ENCODE peak calls at places on chromosomes 7 and 10, in nine cellular contexts. K is kidney epithelial cell, W is fibroblast of lung, P is GM23338, L is tibial nerve, X is body of pancreas, H is psoas muscle, U is mesenchymal stem cell, A is right atrium auricular region. R is an unnamed sample. For H3K36me3, the result is how much of the 10 kb centered on the place peaks cover.

GRCh38 chr10:72034761-72035160 is 53.6 kb downstream of the SPOCK2 start:
- DNase-seq in K (no peak), W (no peak), P (no peak), L (no peak), X (no peak), H (no peak), U (no peak), A (no peak), R (no peak)

GRCh38 chr10:78523453-78523852 is 489.8 kb downstream of the RPS24 start:
- DNase-seq in K (no peak), W (no peak), P (no peak), L (no peak), X (no peak), H (no peak), U (no peak), A (no peak), R (no peak)

GRCh38 chr10:71346731-71347130 is 27.7 kb downstream of the SLC29A3 start:
- DNase-seq in K (no peak), W (no peak), P (no peak), L (no peak), X (no peak), H (no peak), U (no peak), A (no peak), R (no peak)

GRCh38 chr7:33970566-33970965 is 65.2 kb downstream of the BMPER start:
- DNase-seq in K (no peak), W (no peak), P (no peak), L (peak), X (no peak), H (no peak), U (no peak), A (no peak), R (no peak)

GRCh38 chr10:5413012-5413938 is 918 bp downstream of the NET1 start:
- DNase-seq in K (peak), W (peak), P (peak), L (no peak), X (no peak), H (no peak), U (peak), A (no peak), R (no peak)

GRCh38 chr7:87474533-87475358 is 734 bp downstream of the ABCB4 start:
- DNase-seq in K (peak), W (no peak), P (peak), L (no peak), X (no peak), H (no peak), U (peak), A (no peak), R (peak)

GRCh38 chr7:157405914-157406810 is 69.4 kb downstream of the DNAJB6 start:
- DNase-seq in K (no peak), W (no peak), P (no peak), L (no peak), X (no peak), H (peak), U (no peak), A (no peak), R (no peak)

GRCh38 chr7:24913791-24914464 is 66.0 kb downstream of the OSBPL3 start:
- DNase-seq in K (no peak), W (peak), P (no peak), L (no peak), X (no peak), H (no peak), U (no peak), A (no peak), R (no peak)

GRCh38 chr10:51214897-51215227 is 140.6 kb downstream of the PRKG1 start:
- DNase-seq in K (no peak), W (no peak), P (no peak), L (no peak), X (no peak), H (no peak), U (no peak), A (no peak), R (no peak)

DNA sequence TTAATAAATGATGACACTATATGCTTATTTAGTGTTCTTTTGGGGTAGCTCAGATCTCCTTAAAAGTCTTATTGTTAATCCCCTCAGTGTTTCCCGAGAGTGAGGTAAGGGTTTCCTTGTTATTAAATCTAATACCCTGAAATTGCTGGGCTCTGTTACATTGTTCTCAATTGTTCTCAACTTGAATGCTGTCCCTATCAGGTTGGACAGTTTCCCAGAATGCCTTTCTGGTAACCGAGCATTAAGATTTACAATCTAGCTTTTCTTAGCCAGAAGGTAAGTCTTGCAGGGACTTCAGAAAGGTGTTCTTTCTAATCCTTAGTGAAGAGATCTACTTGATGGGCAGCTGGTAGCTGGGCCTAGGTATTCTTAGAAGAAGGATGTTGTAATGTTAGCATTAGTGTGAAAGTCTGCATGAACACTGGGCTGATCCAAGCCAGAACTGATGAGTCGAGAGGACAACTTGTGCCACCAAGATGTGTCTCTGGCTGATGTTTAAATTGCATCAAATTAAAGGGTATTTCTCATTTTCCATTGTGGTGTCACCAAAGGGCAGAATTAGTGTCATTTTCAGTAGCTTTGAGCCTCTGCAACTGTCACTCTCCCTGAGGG is 89.9 kb downstream of the SND1 start:
- DNase-seq in K (no peak), W (no peak), P (no peak), L (no peak), X (no peak), H (no peak), U (no peak), A (no peak), R (no peak)
- H3K36me3 ChIP-seq in K (under half), W (under half), P (under half), L (under half), X (under half), H (under half), U (under half), A (under half), R (under half)

GRCh38 chr7:30705596-30705995 is 23.3 kb upstream of the CRHR2 start:
- DNase-seq in K (no peak), W (no peak), P (no peak), L (no peak), X (no peak), H (peak), U (no peak), A (no peak), R (no peak)
- H3K4me3 ChIP-seq in K (no peak), W (no peak), P (no peak), L (no peak), X (no peak), H (no peak), U (no peak), A (no peak), R (no peak)

GRCh38 chr7:77655836-77656455 is 40.3 kb upstream of the RSBN1L start:
- DNase-seq in K (no peak), W (no peak), P (no peak), L (no peak), X (no peak), H (no peak), U (no peak), A (no peak), R (no peak)
- H3K36me3 ChIP-seq in K (under half), W (under half), P (under half), L (under half), X (under half), H (under half), U (half or more), A (under half), R (under half)

DNA sequence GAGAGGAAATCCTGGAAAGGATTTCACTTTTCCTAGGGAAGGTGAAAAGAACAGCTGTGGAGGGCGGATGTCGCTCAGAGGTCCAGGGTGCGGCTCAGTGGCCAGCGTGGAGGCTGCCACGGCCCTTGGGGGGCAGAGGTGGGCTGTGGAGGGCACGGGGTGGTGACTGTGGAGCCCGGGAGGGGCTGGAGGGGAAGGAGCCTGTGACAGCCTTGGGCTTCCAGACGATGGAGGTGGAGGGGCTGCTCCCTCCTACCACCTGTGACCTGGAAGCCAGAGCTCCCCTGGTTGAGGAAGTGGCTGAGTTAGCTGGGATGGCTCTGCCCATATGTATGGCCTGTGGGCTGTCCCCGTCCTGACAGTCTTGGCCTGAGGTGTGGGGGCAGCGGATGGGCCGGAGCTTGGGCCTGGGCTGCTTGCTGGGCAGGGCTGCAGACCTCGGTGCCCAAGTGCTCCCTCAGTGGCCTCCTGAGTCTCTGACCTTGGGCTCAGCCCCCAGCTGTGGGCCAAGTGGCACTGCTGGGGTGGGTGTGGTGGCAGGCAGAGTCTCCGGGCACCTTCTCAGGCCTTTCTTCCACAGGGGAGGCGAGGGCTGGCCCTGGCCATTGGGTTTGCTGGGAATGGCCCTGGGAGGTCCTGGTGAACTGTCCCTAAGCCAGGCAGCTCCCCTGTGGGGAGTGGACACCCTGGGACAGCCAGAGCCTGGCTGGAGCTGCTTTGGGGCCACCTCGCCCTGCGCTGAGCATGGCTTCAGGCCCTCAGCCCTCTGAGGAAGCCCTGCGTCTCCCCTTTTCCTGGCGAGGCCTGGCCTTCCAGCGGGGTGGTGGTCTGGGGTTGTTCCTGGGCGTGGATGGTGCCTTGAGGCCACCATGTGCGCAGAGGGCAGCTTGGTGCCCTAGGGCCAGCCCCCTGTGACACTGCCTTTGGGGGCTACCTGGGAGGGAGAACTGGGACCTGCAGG is 3.9 kb downstream of the BRI3 start:
- DNase-seq in K (no peak), W (no peak), P (no peak), L (no peak), X (no peak), H (no peak), U (no peak), A (no peak), R (no peak)
- H3K4me3 ChIP-seq in K (no peak), W (peak), P (no peak), L (peak), X (no peak), H (peak), U (peak), A (peak), R (peak)

DNA sequence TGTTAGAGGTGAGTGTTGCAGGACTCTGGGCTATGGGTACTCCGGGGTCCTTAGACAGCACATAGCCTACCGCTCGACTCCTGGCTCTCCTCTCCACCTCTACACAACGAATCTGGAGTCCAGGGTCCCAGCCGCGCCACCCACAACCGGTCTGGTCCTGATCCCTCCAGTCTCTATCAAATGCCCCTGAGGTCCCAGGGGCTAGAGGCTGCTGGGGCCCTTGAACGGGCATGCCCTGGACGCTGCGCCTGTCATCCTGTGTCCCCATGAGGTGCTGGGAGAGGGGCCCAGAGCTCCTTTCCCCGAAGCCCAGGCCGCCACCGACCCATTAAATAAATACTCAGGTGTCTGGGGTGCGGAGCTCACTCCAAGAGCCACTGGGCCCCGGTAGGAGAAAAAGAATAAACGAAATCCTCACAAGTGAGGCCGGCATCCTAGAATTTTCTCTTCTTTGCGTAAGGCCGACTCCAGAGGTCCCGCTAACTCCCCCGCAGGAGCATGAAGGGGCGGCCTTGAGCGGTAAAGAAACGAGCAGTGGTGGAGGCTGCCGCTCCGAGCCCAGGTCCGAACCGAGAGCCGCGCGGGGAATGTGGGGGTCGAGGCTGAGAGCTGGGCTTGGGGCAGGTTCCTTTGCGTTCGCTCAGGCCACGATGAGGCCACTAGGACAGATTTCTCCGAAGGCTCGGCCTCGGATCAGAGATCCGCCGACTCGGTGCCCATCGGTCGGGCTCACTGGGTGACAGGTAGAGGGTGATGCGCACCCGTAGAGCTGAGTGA is 166.7 kb downstream of the NRF1 start:
- DNase-seq in K (no peak), W (no peak), P (no peak), L (no peak), X (no peak), H (no peak), U (no peak), A (no peak), R (no peak)
- H3K36me3 ChIP-seq in K (under half), W (under half), P (under half), L (under half), X (under half), H (under half), U (under half), A (under half), R (under half)

DNA sequence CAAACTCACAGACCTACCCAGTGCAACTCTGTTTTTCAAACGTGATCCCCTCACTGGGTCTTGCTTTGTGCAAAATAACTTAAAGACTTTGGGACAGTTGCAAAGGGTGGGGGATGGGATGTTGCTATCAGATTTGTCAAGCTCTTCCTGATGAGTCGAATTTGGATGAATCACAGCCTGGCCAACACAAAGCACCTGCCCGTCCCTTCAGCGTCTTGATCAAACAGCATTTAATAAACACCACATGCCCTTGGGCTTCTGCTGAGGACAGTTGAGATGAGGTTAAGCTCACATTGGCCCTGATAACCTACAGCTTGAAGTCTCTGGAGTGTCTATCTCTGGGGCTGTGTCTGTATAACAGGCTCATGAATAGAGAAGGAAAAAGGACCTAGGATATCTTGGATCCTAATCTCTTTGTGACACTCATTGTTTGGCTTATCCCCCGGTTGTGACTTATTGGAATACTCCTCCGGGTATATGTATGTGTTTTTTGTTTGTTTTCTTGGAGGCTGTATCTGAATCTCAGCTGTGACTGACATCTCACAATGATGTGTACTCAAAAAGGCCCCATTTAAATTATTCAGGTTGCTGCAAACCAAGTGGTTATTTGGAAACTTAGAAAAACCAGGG is 132.6 kb upstream of the NAMPT start:
- DNase-seq in K (no peak), W (no peak), P (no peak), L (no peak), X (no peak), H (no peak), U (peak), A (no peak), R (no peak)
- H3K4me3 ChIP-seq in K (no peak), W (no peak), P (no peak), L (no peak), X (no peak), H (no peak), U (no peak), A (no peak), R (no peak)

DNA sequence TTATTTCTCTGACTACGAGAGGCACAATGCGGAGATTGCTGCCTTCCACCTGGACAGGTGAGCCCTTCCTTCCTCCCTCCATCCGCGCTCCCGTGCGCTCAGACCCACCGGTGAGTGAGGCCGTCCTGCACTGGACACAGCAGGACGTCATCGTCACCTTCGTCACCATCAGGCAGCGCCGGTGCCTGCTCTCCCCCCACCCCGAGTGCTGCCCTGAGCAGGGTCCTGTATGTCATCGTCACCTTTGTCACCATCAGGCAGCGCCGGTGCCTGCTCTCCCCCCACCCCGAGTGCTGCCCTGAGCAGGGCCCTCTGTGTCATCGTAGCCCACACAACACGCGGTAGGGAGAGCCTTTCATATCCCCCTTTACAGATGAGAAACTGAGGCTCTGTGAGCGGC is 43.5 kb upstream of the FOXL3 start:
- DNase-seq in K (no peak), W (no peak), P (no peak), L (no peak), X (no peak), H (no peak), U (no peak), A (no peak), R (no peak)
- H3K36me3 ChIP-seq in K (under half), W (under half), P (under half), L (under half), X (under half), H (half or more), U (half or more), A (under half), R (under half)

DNA sequence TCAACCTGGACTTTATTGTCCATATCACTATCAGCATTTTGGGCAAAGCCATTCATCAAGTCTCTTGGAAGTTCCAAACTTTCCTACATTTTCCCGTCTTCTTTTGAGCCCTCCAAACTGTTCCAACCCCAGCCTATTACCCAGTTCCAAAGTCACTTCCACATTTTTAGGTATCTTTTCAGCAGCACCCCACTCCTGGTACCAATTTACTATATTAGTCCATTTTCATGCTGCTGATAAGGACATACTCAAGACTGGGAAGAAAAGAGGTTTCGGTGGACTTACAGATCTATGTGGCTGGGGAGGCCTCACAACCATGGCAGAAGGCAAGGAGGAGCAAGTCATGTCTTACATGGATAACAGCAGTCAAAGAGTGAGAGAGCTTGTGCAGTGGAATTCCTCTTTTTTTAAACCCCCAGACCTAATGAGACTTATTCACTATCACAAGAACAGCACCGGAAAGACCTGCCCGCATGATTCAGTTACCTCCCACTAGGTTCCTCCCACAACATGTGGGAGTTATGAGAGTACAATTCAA is 50.2 kb downstream of the NRF1 start:
- DNase-seq in K (no peak), W (no peak), P (no peak), L (no peak), X (no peak), H (no peak), U (no peak), A (no peak), R (no peak)
- H3K4me3 ChIP-seq in K (no peak), W (no peak), P (no peak), L (no peak), X (no peak), H (no peak), U (peak), A (no peak), R (no peak)

GRCh38 chr10:119849031-119849789 is 23.4 kb downstream of the MCMBP start:
- DNase-seq in K (peak), W (peak), P (no peak), L (no peak), X (no peak), H (no peak), U (peak), A (no peak), R (peak)
- H3K36me3 ChIP-seq in K (under half), W (under half), P (under half), L (under half), X (under half), H (half or more), U (half or more), A (half or more), R (under half)

R was measured in BJ.